ENCODE peak calls at places on chromosomes 2 and 18, in five cellular contexts. K, V, Z, H and X are unnamed samples.

GRCh38 chr2:72848436-72848835 is 22.6 kb upstream of the EXOC6B start:
- DNase-seq in K (no peak), Z (no peak), H (no peak), V (no peak), X (no peak)

GRCh38 chr2:112886291-112886690 is 24.7 kb upstream of the IL37 start:
- DNase-seq in V (no peak), K (no peak), H (no peak), Z (no peak), X (no peak)

GRCh38 chr2:163266772-163267171 is 428.2 kb upstream of the KCNH7 start:
- DNase-seq in H (no peak), K (no peak), Z (peak), V (peak), X (peak)

GRCh38 chr2:96163768-96164429 is 18.7 kb upstream of the DUSP2 start:
- DNase-seq in H (peak), V (no peak), K (no peak), Z (no peak), X (no peak)

GRCh38 chr2:200156140-200156858 is 150.2 kb upstream of the SPATS2L start:
- DNase-seq in V (peak), K (no peak), H (no peak), Z (peak), X (peak)

GRCh38 chr18:49030692-49031443 is 80.1 kb upstream of the SMAD7 start:
- DNase-seq in K (no peak), H (no peak), V (no peak), Z (no peak), X (no peak)

GRCh38 chr2:110713508-110714362 is 18.6 kb upstream of the ACOXL start:
- DNase-seq in Z (peak), K (no peak), H (no peak), V (no peak), X (no peak)

GRCh38 chr2:101983486-101983885 is 8.3 kb upstream of the IL1R2 start:
- DNase-seq in H (no peak), K (no peak), Z (peak), V (no peak), X (peak)

GRCh38 chr2:219249203-219249980 is 3.7 kb upstream of the TUBA4B start:
- DNase-seq in Z (peak), H (peak), K (no peak), V (peak), X (peak)

GRCh38 chr2:234587341-234588053 is 90.6 kb upstream of the ARL4C start:
- DNase-seq in Z (no peak), V (peak), K (no peak), H (no peak), X (no peak)

GRCh38 chr18:28183418-28184078 is 6.6 kb upstream of the CDH2 start:
- DNase-seq in Z (no peak), H (no peak), K (no peak), V (no peak), X (peak)

GRCh38 chr2:16635796-16636699 is 29.6 kb downstream of the CYRIA start:
- DNase-seq in H (no peak), Z (no peak), V (peak), K (peak), X (no peak)

GRCh38 chr2:222568866-222569265 is 87.0 kb downstream of the FARSB start:
- DNase-seq in V (peak), H (no peak), Z (no peak), K (peak), X (peak)

GRCh38 chr18:56641714-56642331 is 3.4 kb upstream of the TXNL1 start:
- DNase-seq in K (no peak), Z (peak), H (no peak), V (peak), X (peak)

GRCh38 chr2:61660511-61661388 is 122.6 kb upstream of the XPO1 start:
- DNase-seq in V (peak), Z (no peak), H (no peak), K (peak), X (peak)

GRCh38 chr2:176552456-176553135 is 283.4 kb downstream of the MTX2 start:
- DNase-seq in Z (peak), V (peak), H (no peak), K (no peak), X (peak)

GRCh38 chr2:176555781-176556180 is 286.5 kb downstream of the MTX2 start:
- DNase-seq in Z (no peak), H (no peak), V (no peak), K (no peak), X (no peak)

GRCh38 chr2:176555112-176555511 is 285.9 kb downstream of the MTX2 start:
- DNase-seq in V (no peak), H (no peak), Z (no peak), K (no peak), X (no peak)

GRCh38 chr2:176554107-176555048 is 285.1 kb downstream of the MTX2 start:
- DNase-seq in Z (peak), K (peak), H (peak), V (peak), X (peak)

GRCh38 chr2:176553685-176554106 is 284.5 kb downstream of the MTX2 start:
- DNase-seq in V (peak), H (peak), K (peak), Z (peak), X (peak)
- TF ChIP-seq CTCF in V (peak), H (no peak), K (no peak), Z (no peak), X (peak)

DNA sequence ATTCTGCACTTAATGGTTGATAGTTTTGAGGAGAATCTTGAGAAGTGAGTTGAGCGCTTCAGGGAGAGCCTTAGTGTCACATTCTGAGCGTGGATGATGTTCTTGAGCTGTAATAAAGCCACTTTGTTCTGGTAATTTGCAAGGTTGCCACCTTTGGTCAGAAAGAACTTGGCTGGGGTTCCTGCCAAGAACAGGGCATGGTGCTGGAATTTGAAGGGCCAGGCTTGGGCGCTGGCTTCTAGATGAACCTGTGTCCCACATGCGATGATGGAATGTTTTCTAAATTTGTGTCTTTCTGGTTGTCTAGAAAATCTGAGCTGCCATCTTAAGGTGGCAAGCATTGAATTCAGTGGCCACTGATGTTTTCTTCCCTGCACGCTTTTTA is 124.1 kb upstream of the EML6 start:
- DNase-seq in K (no peak), V (no peak), H (no peak), Z (peak), X (no peak)
- TF ChIP-seq CTCF in K (no peak), V (no peak), H (no peak), Z (no peak), X (no peak)

GRCh38 chr2:189024861-189025618 is 50.9 kb downstream of the COL3A1 start:
- DNase-seq in K (no peak), V (no peak), H (no peak), Z (peak), X (no peak)
- TF ChIP-seq CTCF in K (peak), V (peak), H (no peak), Z (peak), X (peak)

DNA sequence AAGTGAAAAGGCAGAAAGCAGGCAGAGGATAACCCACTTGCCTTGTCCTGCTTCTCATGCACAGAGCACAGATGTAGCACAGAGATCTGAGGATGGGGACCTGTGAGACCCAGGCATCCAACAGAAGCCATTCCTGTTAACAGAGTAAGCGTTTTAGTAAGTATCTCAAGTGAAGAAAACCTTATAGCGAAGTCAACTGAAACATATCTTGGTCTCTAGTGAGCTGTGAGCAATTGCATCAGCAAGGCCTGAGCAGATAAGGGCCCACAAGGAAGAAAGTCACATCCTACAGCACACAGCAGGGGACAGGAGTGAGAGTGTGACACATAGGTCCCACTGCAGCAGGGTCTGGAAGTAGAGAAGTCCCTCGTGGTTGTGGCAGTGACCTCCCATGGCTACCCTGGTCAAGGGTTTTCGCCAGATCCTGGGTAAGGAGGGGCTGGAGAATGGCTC is 248.7 kb upstream of the TNP1 start:
- DNase-seq in Z (no peak), K (no peak), H (no peak), V (no peak), X (no peak)
- TF ChIP-seq CTCF in Z (no peak), K (no peak), H (no peak), V (no peak), X (no peak)

DNA sequence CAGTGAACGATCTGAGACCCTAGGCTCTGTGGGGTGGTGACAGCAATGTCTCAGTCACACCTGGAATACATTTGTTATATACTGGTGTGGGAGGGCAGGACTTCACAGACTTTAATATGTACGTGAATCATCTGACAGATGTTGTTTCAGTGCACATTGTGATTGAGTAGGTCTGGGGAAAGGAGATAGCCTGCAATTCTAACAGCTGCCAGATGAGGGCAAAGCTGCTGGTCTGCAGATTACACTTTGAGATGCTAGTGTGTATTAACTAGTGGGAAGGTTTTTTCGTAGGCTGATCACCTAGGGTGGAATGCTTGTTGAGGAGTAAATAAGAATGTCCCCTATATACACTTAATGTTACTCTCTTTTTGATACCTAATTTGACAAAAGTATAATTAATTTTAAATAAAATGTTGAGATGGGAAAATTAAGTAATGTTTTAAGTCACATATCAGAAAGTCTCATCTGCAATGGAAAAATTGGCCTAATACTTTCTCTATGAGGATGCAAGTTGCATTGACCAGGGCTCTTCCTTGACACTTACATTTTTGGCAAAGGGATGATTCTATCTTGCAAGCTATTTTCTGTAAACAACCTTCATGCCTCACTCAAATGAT is 496.9 kb upstream of the HNMT start:
- DNase-seq in Z (peak), H (peak), V (peak), K (peak), X (peak)
- TF ChIP-seq CTCF in Z (peak), H (peak), V (peak), K (peak), X (peak)

GRCh38 chr2:60119778-60120177 is 433.7 kb downstream of the BCL11A start:
- DNase-seq in H (no peak), Z (no peak), V (no peak), K (no peak), X (no peak)
- TF ChIP-seq CTCF in H (no peak), Z (no peak), V (no peak), K (no peak), X (no peak)

DNA sequence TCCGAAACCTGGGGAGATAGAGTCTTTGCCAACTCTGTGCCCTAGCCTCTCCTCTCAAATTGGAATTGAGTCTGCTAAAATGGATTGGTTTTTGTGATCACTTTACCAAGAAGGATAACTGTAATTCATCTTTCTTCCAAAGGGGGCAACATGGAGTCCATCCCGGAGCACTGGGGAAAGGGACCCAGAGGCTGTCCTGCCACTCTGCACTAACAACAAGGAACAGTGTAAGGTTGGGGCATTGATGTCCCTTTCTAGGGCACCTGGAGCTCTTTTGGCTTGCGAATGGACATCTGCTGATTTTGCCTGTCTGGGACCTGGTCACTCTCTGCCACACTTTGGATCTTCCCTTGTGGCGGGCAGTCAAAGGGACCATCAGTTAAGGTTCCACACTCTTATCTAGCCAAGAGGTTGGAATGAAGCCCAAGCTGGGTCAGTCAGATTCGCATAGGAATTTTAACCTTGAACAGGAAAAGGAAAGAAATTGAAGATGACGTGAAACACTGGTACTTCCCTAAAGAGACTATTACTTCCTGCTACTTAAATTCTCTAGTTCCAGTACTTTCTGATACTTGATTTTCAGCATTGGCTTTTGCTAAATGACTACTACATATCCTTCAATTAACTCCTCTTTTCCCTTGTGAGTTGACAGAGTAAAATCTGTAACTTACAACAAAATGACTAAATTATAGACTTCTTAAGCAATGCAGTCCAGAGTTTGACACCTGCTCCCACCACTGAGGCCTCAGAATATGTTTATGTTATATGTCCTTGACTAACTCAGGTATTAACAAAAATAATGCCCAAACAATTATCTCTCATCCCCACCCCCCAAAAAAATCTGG is 64.7 kb upstream of the KLF7 start:
- DNase-seq in K (peak), Z (no peak), H (peak), V (no peak), X (no peak)
- TF ChIP-seq CTCF in K (peak), Z (peak), H (no peak), V (peak), X (peak)

GRCh38 chr2:117918608-117919007 is 95.3 kb downstream of the CCDC93 start:
- DNase-seq in V (no peak), H (no peak), K (no peak), Z (no peak), X (no peak)

GRCh38 chr2:117921520-117921919 is 92.3 kb downstream of the CCDC93 start:
- DNase-seq in H (no peak), V (no peak), K (no peak), Z (no peak), X (no peak)

GRCh38 chr2:117917223-117917917 is 96.5 kb downstream of the CCDC93 start:
- DNase-seq in K (peak), Z (no peak), H (no peak), V (no peak), X (peak)
- TF ChIP-seq CTCF in K (peak), Z (no peak), H (no peak), V (peak), X (peak)